ENCODE peak calls at places on chromosome 19, in ten cellular contexts. P, D, G, T, Q, U, E, A, W and F are unnamed samples.

GRCh38 chr19:14782978-14783545 is 4.7 kb upstream of the ADGRE2 start:
- DNase-seq in G (no peak), E (no peak), U (no peak), P (peak), T (no peak), Q (no peak), A (no peak), D (no peak), W (no peak), F (no peak)

GRCh38 chr19:45577111-45577905 is 7.3 kb downstream of the OPA3 start:
- DNase-seq in E (peak), A (peak), U (peak), G (no peak), D (no peak), P (no peak), W (peak), T (no peak), Q (peak), F (no peak)

GRCh38 chr19:38975861-38976271 is 324 bp upstream of the FBXO17 start:
- DNase-seq in E (peak), A (no peak), T (no peak), G (no peak), D (no peak), Q (peak), P (no peak), W (no peak), U (no peak), F (no peak)

GRCh38 chr19:56671613-56671994 is at the start of gene ZNF835:
- DNase-seq in U (no peak), E (peak), W (no peak), D (peak), P (no peak), G (peak), Q (peak), A (no peak), T (peak), F (peak)

GRCh38 chr19:43438291-43439162 is 23.8 kb downstream of the TEX101 start:
- DNase-seq in P (peak), W (peak), E (peak), A (no peak), D (peak), G (no peak), Q (peak), U (peak), T (no peak), F (no peak)

GRCh38 chr19:58261600-58261967 is 17.2 kb upstream of the ZNF8 start:
- DNase-seq in Q (peak), U (no peak), W (no peak), D (no peak), E (no peak), T (no peak), G (no peak), P (no peak), A (no peak), F (no peak)

GRCh38 chr19:28420731-28421550 is 792.0 kb downstream of the UQCRFS1 start:
- DNase-seq in T (no peak), P (no peak), W (no peak), Q (peak), A (no peak), E (no peak), D (no peak), G (no peak), U (no peak), F (no peak)

GRCh38 chr19:5578094-5578846 is 10.5 kb upstream of the TINCR start:
- DNase-seq in A (no peak), U (peak), W (no peak), P (peak), T (peak), Q (no peak), D (peak), G (peak), E (peak), F (peak)

GRCh38 chr19:30073152-30074000 is 131.3 kb downstream of the URI1 start:
- DNase-seq in D (no peak), W (no peak), P (no peak), T (no peak), E (no peak), Q (no peak), A (peak), U (no peak), G (no peak), F (no peak)

GRCh38 chr19:57632987-57633831 is at the start of gene ZNF211:
- DNase-seq in G (peak), Q (peak), P (peak), W (peak), A (peak), E (peak), U (peak), D (peak), T (peak), F (peak)

GRCh38 chr19:51226068-51226467 is 1.2 kb downstream of the CD33 start:
- DNase-seq in W (no peak), G (no peak), Q (no peak), A (no peak), D (no peak), T (no peak), P (peak), U (no peak), E (no peak), F (no peak)

GRCh38 chr19:32407004-32407992 is 1.7 kb downstream of the DPY19L3 start:
- DNase-seq in D (peak), W (no peak), P (peak), T (no peak), A (no peak), Q (peak), G (no peak), U (no peak), E (peak), F (no peak)

GRCh38 chr19:33064117-33064777 is 441 bp downstream of the RHPN2 start:
- DNase-seq in U (no peak), D (no peak), T (no peak), G (no peak), P (peak), A (no peak), Q (peak), E (no peak), W (no peak), F (no peak)

GRCh38 chr19:55483681-55484361 is 1.2 kb upstream of the NAT14 start:
- DNase-seq in G (no peak), P (no peak), T (no peak), E (no peak), D (no peak), A (peak), U (no peak), W (no peak), Q (no peak), F (no peak)

GRCh38 chr19:5076440-5077208 is 107.7 kb downstream of the KDM4B start:
- DNase-seq in D (no peak), T (no peak), P (no peak), U (no peak), Q (no peak), E (no peak), W (no peak), A (no peak), G (no peak), F (no peak)

GRCh38 chr19:13996928-13997636 is 9.0 kb downstream of the RFX1 start:
- DNase-seq in U (no peak), A (no peak), E (no peak), P (no peak), W (no peak), G (no peak), Q (no peak), D (no peak), T (no peak), F (no peak)

GRCh38 chr19:53813996-53814395 is 10.1 kb downstream of the NLRP12 start:
- DNase-seq in G (no peak), U (peak), E (no peak), D (no peak), W (no peak), T (no peak), Q (peak), A (no peak), P (peak), F (no peak)

GRCh38 chr19:32708457-32708856 is 11.1 kb upstream of the TDRD12 start:
- DNase-seq in T (no peak), W (no peak), A (no peak), P (no peak), Q (no peak), U (no peak), G (no peak), E (peak), D (no peak), F (no peak)

GRCh38 chr19:7426986-7427385 is 61.8 kb downstream of the PEX11G start:
- DNase-seq in P (no peak), T (no peak), W (no peak), U (no peak), G (no peak), D (no peak), A (no peak), E (no peak), Q (no peak), F (no peak)

GRCh38 chr19:43786665-43787064 is 5.9 kb upstream of the KCNN4 start:
- DNase-seq in U (no peak), P (no peak), E (no peak), A (no peak), D (no peak), T (no peak), G (no peak), W (no peak), Q (no peak), F (no peak)

GRCh38 chr19:34430738-34431625 is 2.8 kb downstream of the UBA2 start:
- DNase-seq in Q (peak), A (no peak), P (peak), G (peak), U (peak), E (peak), W (no peak), D (no peak), T (peak), F (no peak)

GRCh38 chr19:14113762-14114414 is 3.7 kb downstream of the PRKACA start:
- DNase-seq in U (no peak), D (no peak), W (no peak), G (no peak), P (peak), E (no peak), A (no peak), T (peak), Q (no peak), F (no peak)

GRCh38 chr19:35120898-35121297 is 5.3 kb downstream of the FXYD3 start:
- DNase-seq in G (no peak), Q (no peak), A (no peak), T (no peak), D (no peak), P (no peak), E (no peak), U (no peak), W (no peak), F (no peak)

GRCh38 chr19:14517446-14517839 is 754 bp downstream of the DNAJB1 start:
- DNase-seq in D (no peak), W (no peak), A (no peak), E (no peak), Q (no peak), G (no peak), U (no peak), T (no peak), P (peak), F (no peak)

GRCh38 chr19:6062274-6062673 is 48.0 kb downstream of the RFX2 start:
- DNase-seq in Q (peak), P (peak), D (peak), T (peak), W (no peak), G (peak), A (no peak), U (no peak), E (no peak), F (no peak)

GRCh38 chr19:58581227-58582141 is 8.3 kb upstream of the MZF1 start:
- DNase-seq in G (peak), A (peak), P (peak), Q (peak), T (peak), E (peak), W (peak), D (peak), U (peak), F (no peak)

GRCh38 chr19:10292206-10292788 is 2.5 kb downstream of the ICAM5 start:
- DNase-seq in D (peak), W (no peak), T (no peak), P (peak), A (no peak), Q (no peak), G (no peak), E (peak), U (peak), F (peak)

GRCh38 chr19:39518975-39519374 is 4.0 kb downstream of the SELENOV start:
- DNase-seq in E (no peak), D (no peak), U (no peak), P (no peak), T (no peak), A (no peak), W (no peak), G (no peak), Q (no peak), F (no peak)

GRCh38 chr19:43636121-43636683 is 3.4 kb downstream of the CADM4 start:
- DNase-seq in D (no peak), W (no peak), U (no peak), G (no peak), A (no peak), P (no peak), E (no peak), T (no peak), Q (peak), F (no peak)

GRCh38 chr19:45842198-45842597 is 20.7 kb downstream of the SYMPK start:
- DNase-seq in A (no peak), U (no peak), G (no peak), W (no peak), Q (no peak), T (no peak), D (no peak), P (no peak), E (no peak), F (no peak)

GRCh38 chr19:9819590-9819898 is 665 bp upstream of the FBXL12 start:
- DNase-seq in A (no peak), D (no peak), E (no peak), P (no peak), T (no peak), Q (no peak), U (no peak), G (no peak), W (no peak), F (no peak)

GRCh38 chr19:1046117-1046626 is 6.3 kb downstream of the ABCA7 start:
- DNase-seq in U (no peak), W (no peak), A (no peak), E (no peak), Q (no peak), T (no peak), G (no peak), D (no peak), P (no peak), F (no peak)

GRCh38 chr19:1045247-1045603 is 5.3 kb downstream of the ABCA7 start:
- DNase-seq in Q (no peak), P (peak), T (no peak), E (peak), G (no peak), U (peak), W (no peak), D (no peak), A (peak), F (no peak)

GRCh38 chr19:1049106-1049505 is 9.2 kb downstream of the ABCA7 start:
- DNase-seq in W (no peak), D (no peak), A (no peak), T (no peak), Q (no peak), U (no peak), G (no peak), E (no peak), P (no peak), F (no peak)

GRCh38 chr19:1047696-1048147 is 7.8 kb downstream of the ABCA7 start:
- DNase-seq in A (no peak), T (no peak), E (no peak), W (no peak), D (no peak), Q (no peak), U (no peak), P (no peak), G (no peak), F (no peak)

GRCh38 chr19:1046836-1047695 is 7.2 kb downstream of the ABCA7 start:
- DNase-seq in U (no peak), W (no peak), E (no peak), D (no peak), Q (no peak), G (no peak), P (no peak), A (no peak), T (no peak), F (no peak)
- TF ChIP-seq CTCF in U (no peak), W (no peak), E (no peak), D (no peak), Q (no peak), G (no peak), P (no peak), A (no peak), T (no peak), F (no peak)

GRCh38 chr19:3469638-3470499 is 10.5 kb downstream of the SMIM24 start:
- DNase-seq in A (no peak), E (no peak), U (no peak), W (no peak), T (no peak), P (no peak), D (peak), G (no peak), Q (no peak), F (no peak)
- TF ChIP-seq CTCF in A (no peak), E (no peak), U (peak), W (peak), T (no peak), P (no peak), D (no peak), G (no peak), Q (peak), F (no peak)

GRCh38 chr19:48943081-48943480 is 9.6 kb downstream of the DHDH start:
- DNase-seq in U (no peak), E (no peak), A (no peak), Q (no peak), P (no peak), D (no peak), W (no peak), G (no peak), T (no peak), F (no peak)

GRCh38 chr19:48945817-48946216 is 8.9 kb upstream of the BAX start:
- DNase-seq in W (no peak), E (no peak), G (no peak), T (no peak), U (no peak), P (no peak), A (no peak), D (no peak), Q (no peak), F (no peak)

GRCh38 chr19:48940902-48941301 is 7.4 kb downstream of the DHDH start:
- DNase-seq in Q (no peak), D (no peak), T (no peak), A (no peak), E (no peak), G (no peak), W (no peak), U (no peak), P (no peak), F (no peak)

GRCh38 chr19:48946789-48947542 is 7.7 kb upstream of the BAX start:
- DNase-seq in E (no peak), D (no peak), G (no peak), A (no peak), T (no peak), P (no peak), Q (no peak), U (no peak), W (no peak), F (no peak)

GRCh38 chr19:48945415-48945814 is 9.3 kb upstream of the BAX start:
- DNase-seq in A (no peak), G (no peak), T (no peak), E (no peak), Q (no peak), U (no peak), W (no peak), P (no peak), D (no peak), F (no peak)
- TF ChIP-seq CTCF in A (no peak), G (no peak), T (no peak), E (no peak), Q (no peak), U (no peak), W (no peak), P (no peak), D (no peak), F (no peak)

DNA sequence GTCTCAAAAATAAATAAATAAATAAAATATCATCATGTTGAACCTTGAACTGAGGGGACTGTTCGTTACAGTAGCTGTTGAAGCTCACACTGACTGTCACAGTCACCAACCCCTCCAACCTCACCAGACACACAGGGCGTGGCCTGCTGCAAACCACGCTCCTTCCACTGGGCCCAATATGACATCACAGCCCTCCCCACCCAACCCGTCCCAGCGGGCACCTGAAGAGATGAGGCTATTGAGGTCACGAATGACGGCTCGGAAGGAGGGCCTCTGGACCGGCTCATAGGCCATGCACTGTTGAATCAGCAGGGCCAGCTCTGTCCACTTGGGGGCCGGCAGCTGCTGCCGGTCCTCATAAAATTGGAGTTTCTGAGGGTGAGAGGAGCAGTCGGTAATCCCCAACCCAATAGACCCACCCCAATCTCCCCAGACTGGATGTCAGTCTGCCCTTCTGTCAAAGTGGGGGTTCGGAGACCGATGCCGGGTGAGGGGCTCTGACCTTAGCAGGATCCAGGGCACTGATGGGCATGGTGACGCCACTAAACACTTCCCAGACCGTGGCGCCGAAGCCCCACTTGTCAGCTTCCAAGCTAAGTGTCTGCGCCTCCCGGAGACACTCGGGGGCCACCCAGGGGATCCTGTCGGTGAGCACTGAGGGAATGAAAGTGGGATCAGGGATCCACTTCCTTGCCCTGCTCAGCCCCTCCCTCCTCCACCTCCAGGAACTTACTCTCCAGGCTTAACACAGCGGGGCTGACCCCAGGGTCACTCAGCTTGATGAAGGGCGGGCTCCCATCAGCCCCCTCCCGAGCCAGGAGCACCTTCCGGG is 13.2 kb downstream of the JAK3 start:
- DNase-seq in T (no peak), G (no peak), Q (no peak), U (no peak), W (no peak), P (no peak), E (no peak), D (no peak), A (no peak), F (no peak)
- TF ChIP-seq CTCF in T (no peak), G (no peak), Q (peak), U (peak), W (peak), P (no peak), E (no peak), D (no peak), A (no peak), F (no peak)

DNA sequence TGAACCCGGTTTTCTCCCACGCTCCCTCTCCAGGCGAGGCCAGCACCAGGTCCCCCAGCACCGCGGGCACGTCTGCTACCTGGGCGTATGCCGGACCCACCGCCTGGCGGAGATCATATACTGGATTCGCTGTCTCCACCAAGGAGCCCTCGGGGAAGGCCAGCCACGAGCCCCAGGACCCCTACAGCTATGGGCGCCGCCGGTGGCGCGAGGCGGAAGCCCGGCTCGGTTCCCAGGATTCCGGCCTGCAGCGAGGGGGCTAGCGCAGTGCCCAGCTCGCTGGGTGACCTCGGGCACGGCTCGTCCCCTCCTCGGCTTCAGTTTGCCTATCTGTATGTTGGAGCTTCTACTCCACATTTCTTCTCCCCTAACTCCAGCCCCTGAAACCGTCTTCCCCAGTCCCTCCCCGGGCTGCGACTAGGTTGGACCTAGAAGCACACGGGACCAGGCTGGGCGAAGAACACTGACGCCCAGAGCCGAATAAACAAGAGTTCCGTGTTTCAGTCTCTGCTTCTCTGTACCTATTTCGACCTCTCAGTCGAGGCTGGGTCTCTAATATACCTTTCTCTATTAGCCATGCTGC is 752 bp upstream of the CPT1C start:
- DNase-seq in E (no peak), W (no peak), Q (no peak), G (no peak), U (no peak), D (no peak), A (no peak), P (no peak), T (no peak), F (no peak)
- TF ChIP-seq CTCF in E (no peak), W (no peak), Q (no peak), G (peak), U (peak), D (no peak), A (peak), P (no peak), T (no peak), F (no peak)